ENCODE peak calls at places on chromosomes 12 and 14, in seven cellular contexts. L is uterus; Y is CD8-positive, alpha-beta T cell; H is RPMI7951; O is HT1080; E is suprapubic skin; Z is right cardiac atrium. T is an unnamed sample.

GRCh38 chr14:32469388-32470160 is 140.5 kb downstream of the AKAP6 start:
- DNase-seq in L (no peak), Y (no peak), Z (no peak), O (peak; percentile 39), H (peak; percentile 42), E (no peak), T (no peak)

GRCh38 chr14:93019970-93020369 is 95.8 kb downstream of the ITPK1 start:
- DNase-seq in Z (no peak), O (no peak), L (no peak), E (no peak), Y (no peak), H (peak; percentile 26), T (no peak)

GRCh38 chr14:69288001-69288771 is 28.2 kb downstream of the GALNT16 start:
- DNase-seq in Y (no peak), Z (peak; percentile 77), E (no peak), O (peak; percentile 20), H (peak; percentile 35), L (peak; percentile 71), T (no peak)

GRCh38 chr14:94992046-94992445 is 165.3 kb downstream of the DICER1 start:
- DNase-seq in O (peak; percentile 36), Y (no peak), E (no peak), L (no peak), Z (no peak), H (no peak), T (no peak)

GRCh38 chr12:101854747-101855146 is 22.6 kb upstream of the DRAM1 start:
- DNase-seq in Y (no peak), L (no peak), O (no peak), H (no peak), Z (no peak), E (no peak), T (no peak)

GRCh38 chr14:76977793-76978730 is 50.4 kb downstream of the IRF2BPL start:
- DNase-seq in L (peak; percentile 83), E (peak; percentile 88), Y (peak; percentile 78), O (no peak), H (no peak), Z (peak; percentile 79), T (peak; percentile 70)

GRCh38 chr12:128969480-128970055 is 116.3 kb downstream of the GLT1D1 start:
- DNase-seq in Z (no peak), L (no peak), E (no peak), Y (no peak), O (peak; percentile 46), H (peak; percentile 17), T (no peak)

GRCh38 chr14:23353433-23353780 is 720 bp upstream of the SLC22A17 start:
- DNase-seq in Y (no peak), Z (no peak), H (no peak), L (no peak), O (no peak), E (no peak), T (no peak)

GRCh38 chr12:5258498-5258897 is 173.4 kb upstream of the NTF3 start:
- DNase-seq in H (peak; percentile 59), E (peak; percentile 65), L (no peak), Y (no peak), O (peak; percentile 45), Z (peak; percentile 56), T (no peak)

GRCh38 chr12:120734210-120734609 is 8.6 kb downstream of the ACADS start:
- DNase-seq in E (no peak), Y (no peak), O (no peak), H (no peak), L (no peak), Z (no peak), T (no peak)

GRCh38 chr12:26512213-26512612 is 316.8 kb downstream of the SSPN start:
- DNase-seq in Y (no peak), O (no peak), L (no peak), H (no peak), E (no peak), Z (no peak), T (no peak)

GRCh38 chr12:56169225-56169759 is 11.1 kb downstream of the MYL6 start:
- DNase-seq in L (no peak), Z (no peak), O (no peak), Y (no peak), H (no peak), E (no peak), T (no peak)

GRCh38 chr14:32010561-32011188 is 66.4 kb upstream of the ARHGAP5 start:
- DNase-seq in H (peak; percentile 98), E (no peak), Y (no peak), L (no peak), Z (no peak), O (peak; percentile 94), T (no peak)

GRCh38 chr14:95659986-95660385 is 26.2 kb upstream of the TCL1B start:
- DNase-seq in O (no peak), E (no peak), Z (no peak), Y (no peak), H (no peak), L (no peak), T (no peak)

GRCh38 chr14:61280092-61280525 is 1.0 kb downstream of the TMEM30B start:
- DNase-seq in O (no peak), Z (no peak), E (peak; percentile 69), Y (peak; percentile 48), L (no peak), H (no peak), T (peak; percentile 24)

GRCh38 chr14:41830679-41831078 is 224.0 kb downstream of the LRFN5 start:
- DNase-seq in O (no peak), Y (no peak), H (no peak), L (no peak), E (no peak), Z (peak; percentile 59), T (no peak)

GRCh38 chr12:71109834-71110233 is 48.0 kb downstream of the TSPAN8 start:
- DNase-seq in E (no peak), H (no peak), L (no peak), O (no peak), Z (no peak), Y (no peak), T (no peak)

T was measured in CD4-positive, alpha-beta T cell.